ENCODE peak calls at places on chromosome 7, in four cellular contexts. Y is gastrocnemius medialis; J is CD8-positive, alpha-beta memory T cell; N is left ventricle myocardium inferior. H is an unnamed sample.

GRCh38 chr7:136878878-136879277 is 10.4 kb downstream of the CHRM2 start:
- DNase-seq in Y (no peak), J (no peak), N (no peak), H (no peak)

GRCh38 chr7:140996-141395 is 51.4 kb upstream of the FAM20C start:
- DNase-seq in Y (no peak), J (no peak), N (no peak), H (no peak)

GRCh38 chr7:32519763-32520162 is 24.5 kb downstream of the AVL9 start:
- DNase-seq in Y (no peak), J (no peak), N (no peak), H (no peak)

GRCh38 chr7:85765698-85766298 is 578.9 kb upstream of the SEMA3D start:
- DNase-seq in Y (no peak), J (no peak), N (no peak), H (no peak)

GRCh38 chr7:144907577-144907976 is 71.7 kb upstream of the TPK1 start:
- DNase-seq in Y (no peak), J (no peak), N (no peak), H (no peak)

GRCh38 chr7:132782777-132783633 is 206.7 kb upstream of the PLXNA4 start:
- DNase-seq in Y (no peak), J (no peak), N (no peak), H (no peak)

GRCh38 chr7:19587291-19587690 is 121.5 kb downstream of the POLR1F start:
- DNase-seq in Y (no peak), J (no peak), N (no peak), H (no peak)

GRCh38 chr7:108771853-108772252 is 202.2 kb downstream of the DNAJB9 start:
- DNase-seq in Y (no peak), J (no peak), N (no peak), H (no peak)

GRCh38 chr7:156475179-156475578 is 165.4 kb upstream of the RNF32 start:
- DNase-seq in Y (no peak), J (no peak), N (no peak), H (no peak)

GRCh38 chr7:128434413-128435310 is 21.0 kb upstream of the HILPDA start:
- DNase-seq in Y (no peak), J (no peak), N (no peak), H (no peak)

GRCh38 chr7:112869111-112869774 is 79.0 kb upstream of the TMEM168 start:
- DNase-seq in Y (peak; percentile 19), J (peak; percentile 33), N (no peak), H (peak; percentile 40)

GRCh38 chr7:86914468-86915054 is 144.9 kb downstream of the ELAPOR2 start:
- DNase-seq in Y (no peak), J (no peak), N (no peak), H (no peak)

GRCh38 chr7:26664735-26665420 is 199.5 kb downstream of the SKAP2 start:
- DNase-seq in Y (no peak), J (no peak), N (no peak), H (peak; percentile 43)

GRCh38 chr7:48180981-48181380 is 9.7 kb downstream of the ABCA13 start:
- DNase-seq in Y (no peak), J (no peak), N (no peak), H (no peak)

GRCh38 chr7:54773472-54774399 is 14.7 kb upstream of the SEC61G start:
- DNase-seq in Y (peak; percentile 73), J (peak; percentile 55), N (peak; percentile 78), H (peak; percentile 84)

GRCh38 chr7:140196361-140197217 is 19.8 kb upstream of the KDM7A start:
- DNase-seq in Y (peak; percentile 47), J (no peak), N (no peak), H (peak; percentile 66)

GRCh38 chr7:100865372-100865911 is 1.7 kb upstream of the TRIP6 start:
- DNase-seq in Y (no peak), J (no peak), N (no peak), H (no peak)

GRCh38 chr7:39342763-39343162 is 223.4 kb upstream of the YAE1 start:
- DNase-seq in Y (no peak), J (no peak), N (no peak), H (no peak)

GRCh38 chr7:50610521-50611277 is 45.5 kb upstream of the DDC start:
- DNase-seq in Y (no peak), J (peak; percentile 33), N (no peak), H (no peak)

GRCh38 chr7:50411333-50412028 is 38.7 kb downstream of the FIGNL1 start:
- DNase-seq in Y (no peak), J (no peak), N (no peak), H (no peak)

GRCh38 chr7:37421820-37422219 is 26.8 kb downstream of the ELMO1 start:
- DNase-seq in Y (peak; percentile 16), J (no peak), N (no peak), H (no peak)

GRCh38 chr7:82816272-82816671 is 346.4 kb downstream of the PCLO start:
- DNase-seq in Y (no peak), J (no peak), N (no peak), H (no peak)

GRCh38 chr7:36312064-36312914 is 77.4 kb upstream of the ANLN start:
- DNase-seq in Y (no peak), J (no peak), N (no peak), H (no peak)

GRCh38 chr7:28958235-28958945 is at the start of gene TRIL:
- DNase-seq in Y (peak; percentile 35), J (no peak), N (peak; percentile 89), H (peak; percentile 75)

DNA sequence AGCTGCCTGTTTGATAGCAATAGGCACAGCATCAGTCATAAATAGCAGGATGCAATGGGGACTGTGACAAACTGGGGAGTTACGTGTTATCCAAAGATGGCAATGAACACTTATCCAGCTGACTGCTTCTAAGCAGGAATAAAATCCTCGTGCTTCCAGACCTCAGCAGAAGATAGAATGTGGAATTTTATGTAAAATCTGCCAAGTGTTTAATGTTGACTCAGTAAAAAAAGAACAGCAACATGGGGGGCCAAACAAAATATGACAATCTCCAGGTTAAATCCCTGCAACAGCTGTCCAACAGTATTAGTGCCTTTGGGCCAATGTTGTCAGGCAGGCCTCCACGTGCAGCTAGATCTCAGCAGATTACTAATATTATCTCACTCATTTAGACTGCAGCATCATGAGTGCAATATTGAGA is 127.3 kb downstream of the SEMA3C start:
- DNase-seq in Y (no peak), J (no peak), N (no peak), H (no peak)
- H3K27ac ChIP-seq in Y (peak overlapping the region; percentile 75), J (no peak overlapping the region), N (peak overlapping the region; percentile 82), H (peak overlapping the region; percentile 8)

GRCh38 chr7:102094311-102094710 is 192.4 kb upstream of the SH2B2 start:
- DNase-seq in Y (no peak), J (no peak), N (no peak), H (no peak)

GRCh38 chr7:102095933-102096332 is 190.7 kb upstream of the SH2B2 start:
- DNase-seq in Y (no peak), J (no peak), N (no peak), H (no peak)

GRCh38 chr7:102097601-102098161 is 189.0 kb upstream of the SH2B2 start:
- DNase-seq in Y (no peak), J (no peak), N (no peak), H (no peak)

GRCh38 chr7:102096706-102097427 is 189.8 kb upstream of the SH2B2 start:
- DNase-seq in Y (no peak), J (no peak), N (no peak), H (no peak)

DNA sequence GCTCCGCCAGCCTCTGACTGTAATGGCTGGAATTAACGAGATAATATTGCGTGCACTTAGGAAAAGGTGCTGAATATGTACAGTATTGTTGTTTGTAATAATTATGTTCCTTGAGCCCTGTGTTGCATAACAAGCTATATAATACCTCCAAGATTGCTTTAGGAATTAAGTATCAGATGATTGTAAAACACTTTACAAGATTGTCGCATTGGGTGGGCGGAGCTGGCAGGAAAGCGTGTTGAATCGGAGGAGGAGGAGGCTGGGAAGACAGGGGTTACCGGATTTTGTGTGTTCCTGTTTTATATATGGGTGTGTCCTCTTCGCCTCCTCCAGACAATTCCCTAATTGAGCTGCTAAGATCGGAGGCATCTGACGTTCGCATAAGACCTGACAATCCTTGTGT is 193.1 kb upstream of the SH2B2 start:
- DNase-seq in Y (no peak), J (no peak), N (no peak), H (no peak)
- H3K4me3 ChIP-seq in Y (no peak overlapping the region), J (no peak overlapping the region), N (peak overlapping the region; percentile 12), H (no peak overlapping the region)

DNA sequence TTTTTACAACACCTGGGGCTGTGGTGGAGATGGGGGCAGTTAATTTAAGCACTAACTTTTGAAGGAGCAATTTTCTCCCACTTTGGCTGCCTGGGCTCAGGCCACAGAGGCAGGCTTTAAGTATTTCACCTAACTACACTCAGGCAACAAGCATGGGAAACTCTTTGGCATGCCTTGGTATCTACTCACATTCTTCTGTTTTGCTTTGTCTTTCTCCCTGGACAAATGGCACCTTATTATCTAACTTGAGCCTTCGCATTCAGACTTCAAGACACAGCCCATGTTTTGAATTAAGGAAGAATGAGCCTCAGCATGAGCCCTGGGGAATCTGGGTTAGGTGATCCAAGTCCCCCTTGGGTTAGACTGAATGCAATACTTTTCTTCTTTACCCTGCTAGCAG is 31.8 kb upstream of the BMPER start:
- DNase-seq in Y (no peak), J (no peak), N (no peak), H (no peak)
- H3K27ac ChIP-seq in Y (no peak overlapping the region), J (no peak overlapping the region), N (no peak overlapping the region), H (no peak overlapping the region)

DNA sequence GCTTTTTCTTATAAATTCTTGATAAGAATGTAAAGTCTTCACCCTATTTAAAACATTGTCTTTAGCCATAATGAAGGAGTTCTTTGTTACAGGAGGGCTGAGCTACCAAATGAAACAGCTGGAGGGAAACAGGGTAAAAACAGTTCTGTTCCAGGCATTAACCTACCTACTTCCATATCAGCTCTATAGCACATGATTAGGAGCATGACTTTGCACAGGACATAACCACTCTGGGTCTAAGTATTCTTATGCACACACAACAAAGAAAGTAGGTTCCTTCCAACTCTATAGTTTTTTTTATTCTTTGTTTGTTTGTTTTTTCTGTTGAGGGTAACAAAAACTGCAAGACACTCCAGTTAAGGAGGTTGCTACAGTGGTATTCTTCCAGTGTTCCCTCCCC is 52.7 kb downstream of the SCIN start:
- DNase-seq in Y (no peak), J (no peak), N (no peak), H (no peak)
- H3K4me3 ChIP-seq in Y (no peak overlapping the region), J (no peak overlapping the region), N (no peak overlapping the region), H (no peak overlapping the region)

GRCh38 chr7:107327986-107328569 is 141.8 kb upstream of the GPR22 start:
- DNase-seq in Y (no peak), J (no peak), N (no peak), H (no peak)

GRCh38 chr7:107338080-107338479 is 131.8 kb upstream of the GPR22 start:
- DNase-seq in Y (no peak), J (no peak), N (no peak), H (no peak)

GRCh38 chr7:107330478-107330877 is 139.4 kb upstream of the GPR22 start:
- DNase-seq in Y (no peak), J (no peak), N (no peak), H (no peak)

GRCh38 chr7:107332488-107333269 is 137.2 kb upstream of the GPR22 start:
- DNase-seq in Y (no peak), J (no peak), N (no peak), H (no peak)
- H3K27ac ChIP-seq in Y (no peak overlapping the region), J (no peak overlapping the region), N (no peak overlapping the region), H (no peak overlapping the region)

DNA sequence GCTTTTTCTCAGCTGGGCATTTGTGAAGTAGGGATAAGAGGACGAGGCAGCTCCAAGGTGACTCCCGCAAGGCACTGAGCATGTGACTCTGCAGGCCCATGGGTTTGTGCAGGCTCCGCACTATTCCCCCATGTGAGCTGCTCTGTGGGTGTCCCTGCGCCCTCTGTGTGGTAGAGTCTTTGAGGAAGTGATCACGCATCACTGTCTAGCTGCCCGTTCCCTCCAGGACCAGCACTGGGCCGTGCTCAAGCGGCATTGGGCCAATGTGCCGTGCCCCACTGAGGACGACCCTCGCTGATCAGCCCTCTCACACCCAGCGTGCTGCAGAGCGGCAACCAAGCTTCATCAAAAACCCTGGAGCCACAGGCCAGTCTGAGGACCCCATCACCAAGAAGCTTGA is 7.5 kb downstream of the PRKAG2 start:
- DNase-seq in Y (no peak), J (no peak), N (peak; percentile 10), H (no peak)
- H3K4me3 ChIP-seq in Y (no peak overlapping the region), J (no peak overlapping the region), N (peak overlapping the region; percentile 52), H (no peak overlapping the region)